ENCODE peak calls at places on chromosomes 7 and 10, in six cellular contexts. I is GM20000; W is MCF 10A; V is HuH-7.5; G is activated T-helper 2 cell treated with anti-CD3 and anti-CD28 coated beads, Interferon-gamma antibody, Interleukin-2, Interleukin-4, amounts not matched to agents 10 μg/mL and 5 μg/mL and 100 μg/mL, durations not matched to agents 14 hours and 24 hours and 36 hours; A is NCI-H1048. B is an unnamed sample.

GRCh38 chr10:119328222-119328621 is 120.9 kb downstream of the GRK5 start:
- DNase-seq in I (no peak), W (no peak), V (no peak), G (no peak), A (no peak), B (no peak)

GRCh38 chr7:3043544-3044395 is at the start of gene CARD11:
- DNase-seq in I (peak), W (no peak), V (no peak), G (peak), A (no peak), B (peak)

GRCh38 chr7:117399820-117400422 is 27.4 kb downstream of the ASZ1 start:
- DNase-seq in I (peak), W (no peak), V (no peak), G (no peak), A (peak), B (no peak)

GRCh38 chr10:101405006-101405405 is 51.0 kb downstream of the BTRC start:
- DNase-seq in I (no peak), W (no peak), V (no peak), G (no peak), A (no peak), B (no peak)

GRCh38 chr10:102460836-102461186 is 9.5 kb upstream of the C10orf95 start:
- DNase-seq in I (no peak), W (no peak), V (no peak), G (no peak), A (no peak), B (no peak)

GRCh38 chr10:123746927-123747326 is 80.8 kb downstream of the GPR26 start:
- DNase-seq in I (no peak), W (no peak), V (no peak), G (no peak), A (no peak), B (no peak)

GRCh38 chr7:51366930-51367613 is 50.5 kb upstream of the COBL start:
- DNase-seq in I (peak), W (peak), V (peak), G (no peak), A (peak), B (no peak)

GRCh38 chr10:77498210-77498609 is 139.4 kb downstream of the KCNMA1 start:
- DNase-seq in I (no peak), W (no peak), V (no peak), G (no peak), A (no peak), B (no peak)

GRCh38 chr7:100069991-100070390 is 11.5 kb downstream of the ZNF3 start:
- DNase-seq in I (no peak), W (no peak), V (no peak), G (no peak), A (no peak), B (no peak)

GRCh38 chr10:34593955-34594354 is 221.1 kb downstream of the PARD3 start:
- DNase-seq in I (no peak), W (no peak), V (no peak), G (no peak), A (peak), B (no peak)

B was measured in activated T-helper 1 cell treated with anti-CD3 and anti-CD28 coated beads, Interleukin-12 subunit alpha, Interleukin-12 subunit beta, Interleukin-2, Interleukin-4 antibody, amounts not matched to agents 30 ng/mL and 10 ng/mL and 1 ng/mL, durations not matched to agents 14 hours and 24 hours and 36 hours.